ENCODE peak calls at places on chromosomes 5 and 9, in eight cellular contexts. N, O, C, R, B, Z, H and I are unnamed samples.

GRCh38 chr9:35054871-35055644 is 17.4 kb downstream of the VCP start:
- DNase-seq in N (no peak), C (no peak), H (no peak), R (no peak), B (no peak), O (no peak), Z (no peak), I (no peak)

GRCh38 chr9:26551971-26552370 is 340.6 kb downstream of the CAAP1 start:
- DNase-seq in O (no peak), B (no peak), Z (no peak), C (no peak), N (no peak), H (no peak), R (no peak), I (no peak)

GRCh38 chr5:173653822-173654523 is 37.5 kb upstream of the BOD1 start:
- DNase-seq in R (no peak), Z (no peak), B (no peak), H (no peak), C (no peak), O (no peak), N (no peak), I (no peak)

GRCh38 chr9:35341585-35341984 is 148.3 kb upstream of the RUSC2 start:
- DNase-seq in B (peak), N (no peak), C (no peak), H (no peak), O (peak), Z (no peak), R (no peak), I (no peak)

GRCh38 chr9:89839952-89840351 is 235.1 kb downstream of the GADD45G start:
- DNase-seq in C (no peak), N (no peak), R (no peak), O (no peak), H (no peak), B (no peak), Z (no peak), I (no peak)

GRCh38 chr5:175493260-175493659 is 14.9 kb downstream of the SFXN1 start:
- DNase-seq in Z (no peak), H (no peak), R (no peak), C (no peak), N (no peak), O (no peak), B (no peak), I (no peak)

GRCh38 chr5:37774912-37775483 is 64.8 kb downstream of the GDNF start:
- DNase-seq in R (peak), N (no peak), Z (no peak), B (peak), H (no peak), O (no peak), C (peak), I (no peak)

GRCh38 chr5:134813407-134813806 is 32.4 kb upstream of the C5orf24 start:
- DNase-seq in C (no peak), Z (no peak), O (no peak), N (no peak), R (no peak), B (no peak), H (no peak), I (no peak)

GRCh38 chr5:16304846-16305245 is 125.3 kb upstream of the MARCHF11 start:
- DNase-seq in N (no peak), B (no peak), O (peak), H (no peak), R (peak), Z (no peak), C (no peak), I (no peak)

GRCh38 chr9:79120533-79121315 is 451.0 kb upstream of the TLE4 start:
- DNase-seq in O (peak), H (no peak), R (no peak), B (no peak), Z (no peak), C (no peak), N (no peak), I (no peak)

GRCh38 chr5:135551593-135552447 is 16.1 kb upstream of the NEUROG1 start:
- DNase-seq in Z (peak), B (peak), R (peak), C (peak), N (peak), H (no peak), O (peak), I (peak)

GRCh38 chr9:6646028-6646636 is 603 bp upstream of the GLDC start:
- DNase-seq in B (no peak), Z (no peak), O (no peak), R (no peak), C (peak), H (no peak), N (no peak), I (no peak)

GRCh38 chr5:109690456-109691247 is 925 bp downstream of the MAN2A1 start:
- DNase-seq in O (peak), R (peak), H (peak), C (peak), B (peak), N (peak), Z (peak), I (peak)

GRCh38 chr5:146340260-146341081 is 1.8 kb downstream of the POU4F3 start:
- DNase-seq in H (no peak), N (peak), B (peak), O (peak), Z (peak), C (peak), R (peak), I (no peak)

GRCh38 chr5:171598279-171599152 is 179.1 kb downstream of the FGF18 start:
- DNase-seq in B (no peak), N (peak), Z (no peak), O (no peak), C (no peak), R (no peak), H (no peak), I (no peak)

GRCh38 chr9:34956648-34957047 is 1.4 kb upstream of the PHF24 start:
- DNase-seq in B (no peak), H (no peak), O (no peak), R (no peak), N (no peak), Z (no peak), C (no peak), I (no peak)

GRCh38 chr9:122374885-122375420 is 4.1 kb downstream of the PTGS1 start:
- DNase-seq in R (no peak), C (no peak), H (no peak), Z (peak), B (peak), O (peak), N (no peak), I (no peak)

DNA sequence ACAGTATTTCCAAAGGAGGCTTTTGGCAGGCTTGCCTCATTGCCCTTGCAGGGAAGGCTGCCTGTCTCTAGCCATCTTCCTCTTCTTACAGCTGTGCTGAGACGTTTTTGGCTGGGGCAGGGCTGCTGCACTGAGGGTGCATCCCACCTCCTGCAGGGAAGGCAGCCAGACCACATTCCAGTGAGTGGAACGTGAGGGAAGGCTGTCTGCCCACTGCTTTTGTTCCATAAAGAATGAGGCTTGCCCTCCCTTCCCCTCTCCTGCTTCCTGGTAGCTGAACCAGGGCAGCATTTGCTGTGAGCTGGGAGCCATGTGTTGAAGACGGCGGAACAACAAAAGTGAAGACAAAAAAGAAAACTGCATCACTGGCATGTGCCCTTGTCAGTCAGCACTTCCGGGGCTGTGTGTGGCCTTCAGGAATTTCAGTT is 16.8 kb downstream of the MGAT1 start:
- DNase-seq in N (peak), B (peak), O (peak), H (peak), C (no peak), Z (no peak), R (peak), I (no peak)
- H3K27ac ChIP-seq in N (peak), B (peak), O (peak), H (no peak), C (peak), Z (peak), R (no peak), I (no peak)

DNA sequence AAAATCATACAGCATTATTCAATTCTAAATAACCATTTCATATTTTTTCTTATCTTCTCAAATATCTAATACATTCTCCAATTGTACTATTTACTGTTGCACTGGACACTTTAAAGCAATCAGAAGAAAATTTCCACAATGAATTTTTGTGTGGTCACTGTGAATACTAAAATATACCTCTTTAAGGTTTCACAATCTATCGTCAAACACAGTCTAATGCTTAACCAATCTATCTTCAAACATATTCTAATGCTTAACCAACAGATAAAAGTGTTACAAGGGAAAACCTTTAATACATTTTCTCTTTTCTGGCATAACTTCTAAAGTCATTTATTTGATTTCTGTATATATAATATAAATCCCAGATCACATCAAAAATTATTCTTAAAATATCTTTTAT is 2035.5 kb upstream of the CDH6 start:
- DNase-seq in N (no peak), B (no peak), H (no peak), C (no peak), R (no peak), O (no peak), Z (no peak), I (no peak)
- H3K27ac ChIP-seq in N (no peak), B (no peak), H (no peak), C (no peak), R (no peak), O (no peak), Z (no peak), I (no peak)

GRCh38 chr9:94824913-94825619 is 98.6 kb downstream of the AOPEP start:
- DNase-seq in N (no peak), R (no peak), B (no peak), C (no peak), H (no peak), O (no peak), Z (no peak), I (no peak)
- H3K27ac ChIP-seq in N (no peak), R (no peak), B (no peak), C (peak), H (no peak), O (no peak), Z (peak), I (peak)

GRCh38 chr5:1883925-1884637 is 1.4 kb upstream of the IRX4 start:
- DNase-seq in N (no peak), B (no peak), C (no peak), O (no peak), R (peak), Z (no peak), H (peak), I (no peak)
- H3K27ac ChIP-seq in N (no peak), B (no peak), C (peak), O (no peak), R (peak), Z (peak), H (peak), I (no peak)

DNA sequence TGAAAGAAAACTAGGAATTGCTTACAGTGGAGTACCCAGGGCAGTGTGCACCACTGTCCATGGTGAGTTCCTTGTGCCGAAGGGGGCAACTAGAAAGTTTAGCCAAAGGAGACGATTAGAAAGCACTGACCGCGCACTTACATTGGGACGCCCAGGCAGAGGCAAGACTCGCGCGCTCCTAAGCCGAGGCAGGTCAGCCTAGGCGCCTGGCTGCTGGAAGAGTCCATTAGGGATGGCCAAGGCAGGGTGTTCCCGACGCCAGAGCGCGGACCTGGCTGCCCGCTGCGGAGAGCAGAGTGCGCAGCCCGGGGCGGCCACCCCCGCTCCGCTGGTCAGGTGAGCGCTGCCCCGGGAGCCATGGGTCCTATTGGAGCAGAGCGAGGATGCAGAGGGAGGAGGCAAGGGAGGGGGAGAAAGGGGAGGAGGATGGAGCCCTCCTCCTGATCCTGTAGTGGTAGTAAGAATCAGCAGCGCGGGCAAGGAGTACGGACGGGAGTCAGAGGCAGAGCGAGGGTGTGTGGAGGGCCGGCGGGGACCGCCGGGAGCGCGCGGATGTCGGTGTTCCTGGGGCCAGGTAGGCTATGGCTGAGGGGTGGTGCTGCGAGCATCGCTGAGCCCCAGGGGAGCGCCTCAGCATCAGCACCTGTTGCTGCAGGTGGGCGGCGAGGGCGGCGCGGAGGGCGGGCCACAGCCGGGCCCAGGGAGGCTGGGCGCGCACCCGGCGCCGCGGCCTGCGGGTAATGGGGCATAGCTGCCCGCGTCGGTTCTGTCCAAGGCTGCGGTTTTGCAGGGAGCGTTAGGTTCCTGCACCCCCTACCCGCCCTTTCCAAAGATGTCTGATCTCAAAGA is at the start of gene ADGRV1:
- DNase-seq in H (peak), O (peak), C (peak), N (peak), B (peak), Z (peak), R (peak), I (peak)
- H3K27ac ChIP-seq in H (no peak), O (no peak), C (no peak), N (no peak), B (no peak), Z (peak), R (no peak), I (no peak)